ENCODE peak calls at places on chromosome 18, in seven cellular contexts. H is IMR-90, G is small intestine, S is RWPE2, A is neuronal stem cell, R is cardiac muscle cell, K is GM23248. Y is an unnamed sample. For H3K27me3 and H3K9me3, the result is how much of the 10 kb centered on the place peaks cover.

GRCh38 chr18:2602844-2603243 is 31.5 kb downstream of the NDC80 start:
- DNase-seq in H (no peak), G (no peak), S (no peak), A (no peak), R (no peak), K (no peak), Y (no peak)

GRCh38 chr18:65922103-65922502 is 171.3 kb downstream of the CDH7 start:
- DNase-seq in H (no peak), G (no peak), S (no peak), A (no peak), R (no peak), K (no peak), Y (no peak)

GRCh38 chr18:32688821-32689220 is 84.0 kb downstream of the KLHL14 start:
- DNase-seq in H (no peak), G (no peak), S (no peak), A (no peak), R (no peak), K (peak), Y (no peak)

GRCh38 chr18:42053188-42053781 is 98.3 kb downstream of the PIK3C3 start:
- DNase-seq in H (peak), G (peak), S (no peak), A (peak), R (peak), K (peak), Y (peak)

GRCh38 chr18:60235164-60235563 is 137.4 kb downstream of the MC4R start:
- DNase-seq in H (no peak), G (no peak), S (no peak), A (no peak), R (no peak), K (no peak), Y (no peak)

GRCh38 chr18:55982992-55983391 is 395.0 kb upstream of the TCF4 start:
- DNase-seq in H (peak), G (no peak), S (no peak), A (no peak), R (no peak), K (peak), Y (no peak)

GRCh38 chr18:12304351-12305210 is 3.5 kb upstream of the TUBB6 start:
- DNase-seq in H (peak), G (no peak), S (no peak), A (no peak), R (no peak), K (no peak), Y (no peak)

GRCh38 chr18:10041180-10041579 is 127.4 kb downstream of the VAPA start:
- DNase-seq in H (peak), G (peak), S (no peak), A (no peak), R (no peak), K (no peak), Y (no peak)

GRCh38 chr18:57353940-57354461 is 1.6 kb downstream of the ST8SIA3 start:
- DNase-seq in H (peak), G (peak), S (no peak), A (peak), R (peak), K (peak), Y (no peak)

GRCh38 chr18:74526478-74526877 is 7.8 kb upstream of the CNDP1 start:
- DNase-seq in H (no peak), G (peak), S (no peak), A (no peak), R (no peak), K (no peak), Y (no peak)

GRCh38 chr18:3874593-3874992 is 424.6 kb downstream of the TGIF1 start:
- DNase-seq in H (no peak), G (no peak), S (no peak), A (no peak), R (no peak), K (peak), Y (no peak)

GRCh38 chr18:48867978-48868377 is 82.8 kb downstream of the SMAD7 start:
- DNase-seq in H (no peak), G (no peak), S (no peak), A (no peak), R (no peak), K (no peak), Y (no peak)

GRCh38 chr18:62384610-62385097 is 59.5 kb downstream of the TNFRSF11A start:
- DNase-seq in H (no peak), G (no peak), S (no peak), A (no peak), R (no peak), K (no peak), Y (no peak)

GRCh38 chr18:9612215-9612830 is 2.0 kb downstream of the PPP4R1 start:
- DNase-seq in H (peak), G (peak), S (no peak), A (no peak), R (peak), K (peak), Y (peak)

GRCh38 chr18:48453330-48454063 is 44.3 kb upstream of the ZBTB7C start:
- DNase-seq in H (no peak), G (peak), S (no peak), A (no peak), R (no peak), K (no peak), Y (no peak)

GRCh38 chr18:77000527-77000926 is 132.1 kb downstream of the MBP start:
- DNase-seq in H (peak), G (peak), S (no peak), A (peak), R (peak), K (peak), Y (no peak)

GRCh38 chr18:49520661-49521145 is 33.7 kb upstream of the C18orf32 start:
- DNase-seq in H (peak), G (no peak), S (no peak), A (no peak), R (no peak), K (peak), Y (no peak)

GRCh38 chr18:29711931-29712330 is 1330.6 kb downstream of the DSC3 start:
- DNase-seq in H (no peak), G (no peak), S (no peak), A (no peak), R (no peak), K (no peak), Y (no peak)

GRCh38 chr18:62017618-62018017 is 124.8 kb upstream of the RNF152 start:
- DNase-seq in H (no peak), G (peak), S (no peak), A (no peak), R (peak), K (no peak), Y (no peak)

GRCh38 chr18:5817821-5818220 is 77.5 kb downstream of the TMEM200C start:
- DNase-seq in H (no peak), G (no peak), S (no peak), A (no peak), R (no peak), K (no peak), Y (no peak)

GRCh38 chr18:58309099-58309498 is 265.1 kb downstream of the NEDD4L start:
- DNase-seq in H (no peak), G (no peak), S (no peak), A (no peak), R (no peak), K (no peak), Y (no peak)

GRCh38 chr18:62182220-62182619 is 4.6 kb downstream of the PIGN start:
- DNase-seq in H (no peak), G (no peak), S (no peak), A (no peak), R (no peak), K (no peak), Y (no peak)

GRCh38 chr18:28161608-28162599 is 15.0 kb downstream of the CDH2 start:
- DNase-seq in H (peak), G (no peak), S (no peak), A (no peak), R (peak), K (peak), Y (no peak)

GRCh38 chr18:35998967-35999366 is 26.5 kb downstream of the RMP24 start:
- DNase-seq in H (no peak), G (no peak), S (no peak), A (no peak), R (no peak), K (peak), Y (no peak)

GRCh38 chr18:9928646-9929259 is 14.9 kb downstream of the VAPA start:
- DNase-seq in H (no peak), G (no peak), S (no peak), A (no peak), R (no peak), K (no peak), Y (no peak)

GRCh38 chr18:1252534-1252933 is 347.9 kb downstream of the ADCYAP1 start:
- DNase-seq in H (no peak), G (no peak), S (no peak), A (no peak), R (no peak), K (no peak), Y (no peak)

GRCh38 chr18:8930990-8931648 is 171.4 kb upstream of the NDUFV2 start:
- DNase-seq in H (no peak), G (no peak), S (no peak), A (no peak), R (no peak), K (no peak), Y (no peak)

GRCh38 chr18:42471886-42472285 is 516.9 kb downstream of the PIK3C3 start:
- DNase-seq in H (no peak), G (no peak), S (no peak), A (no peak), R (no peak), K (no peak), Y (no peak)

GRCh38 chr18:39620551-39621168 is 2055.1 kb upstream of the CELF4 start:
- DNase-seq in H (no peak), G (no peak), S (no peak), A (no peak), R (no peak), K (no peak), Y (no peak)

GRCh38 chr18:34957864-34958259 is 83.4 kb upstream of the MAPRE2 start:
- DNase-seq in H (no peak), G (no peak), S (no peak), A (no peak), R (no peak), K (no peak), Y (no peak)

GRCh38 chr18:56890632-56891031 is 239.5 kb downstream of the WDR7 start:
- DNase-seq in H (peak), G (no peak), S (no peak), A (no peak), R (no peak), K (peak), Y (no peak)

DNA sequence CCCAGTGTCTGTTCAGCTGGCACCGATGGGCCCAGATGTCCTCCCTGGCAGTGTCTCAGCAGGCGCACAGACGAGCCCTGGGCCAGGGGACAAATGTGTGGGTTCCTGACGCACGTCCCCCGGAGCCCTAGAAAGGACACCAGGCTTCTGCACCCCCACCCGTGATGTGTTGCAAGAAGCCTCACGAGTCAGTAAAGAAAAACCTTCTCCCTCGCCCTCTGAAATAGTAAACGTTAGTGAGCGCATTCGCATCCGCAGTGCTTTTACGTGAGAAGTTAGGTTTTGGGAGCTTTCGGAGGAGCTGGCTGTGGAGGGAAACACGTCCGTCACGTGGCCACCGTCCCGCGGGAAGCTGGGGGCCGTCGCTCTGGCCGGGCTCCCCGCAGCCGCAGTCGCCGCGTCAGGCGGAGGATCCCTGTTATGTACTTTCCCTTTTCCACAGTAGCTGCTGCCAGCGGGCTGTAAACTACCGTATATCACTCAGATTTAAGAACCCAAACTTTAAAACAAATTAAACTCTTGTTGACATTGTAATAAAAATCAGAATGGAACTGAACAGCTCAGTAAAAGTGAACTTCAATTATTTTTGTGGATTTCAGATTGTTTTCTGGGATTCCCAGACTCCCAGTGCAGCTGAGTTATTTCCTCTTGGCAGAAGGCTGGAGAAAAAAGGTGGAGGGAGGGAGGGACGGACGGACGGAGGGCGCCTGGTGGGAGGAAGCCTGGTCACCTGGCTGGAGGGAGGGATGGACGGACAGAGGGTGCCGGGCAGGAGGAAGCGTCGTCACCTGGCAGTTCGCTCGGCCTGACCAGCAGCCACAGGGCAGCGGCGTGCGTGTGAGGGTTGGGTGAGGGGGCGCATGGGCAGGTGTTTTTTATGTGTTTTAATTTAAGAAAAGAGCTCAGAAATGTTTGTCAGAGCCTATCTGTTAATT is 112.1 kb downstream of the NFATC1 start:
- DNase-seq in H (peak), G (no peak), S (peak), A (no peak), R (no peak), K (peak), Y (no peak)
- H3K4me3 ChIP-seq in H (no peak), G (no peak), S (no peak), A (no peak), R (no peak), K (peak), Y (peak)

DNA sequence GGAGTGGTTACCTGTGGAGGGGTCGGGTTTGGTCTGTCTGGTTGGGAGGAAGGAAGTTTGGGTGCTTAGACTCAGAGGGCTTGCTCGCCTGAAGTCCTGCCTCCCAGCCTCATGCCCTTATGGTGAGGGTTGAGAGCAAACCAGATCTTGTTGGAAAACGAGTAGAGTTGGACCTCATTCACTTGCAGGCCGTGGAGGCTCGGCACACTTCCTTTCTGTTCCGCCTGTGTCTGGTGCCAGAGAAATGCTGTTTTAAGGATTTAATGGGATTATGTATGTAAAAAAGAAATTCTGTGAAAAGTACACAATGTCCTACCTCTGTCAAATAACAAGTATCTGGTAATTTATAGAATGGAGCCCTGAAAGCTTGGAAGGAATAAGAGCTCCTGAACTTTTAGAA is 29.6 kb downstream of the GATA6 start:
- DNase-seq in H (no peak), G (no peak), S (no peak), A (no peak), R (no peak), K (no peak), Y (no peak)
- H3K27me3 ChIP-seq in H (under half), G (under half), S (under half), A (under half), R (under half), K (under half), Y (under half)

GRCh38 chr18:14916851-14917250 is 168.9 kb downstream of the ANKRD30B start:
- DNase-seq in H (no peak), G (no peak), S (no peak), A (no peak), R (no peak), K (no peak), Y (no peak)

GRCh38 chr18:14919666-14920065 is 171.7 kb downstream of the ANKRD30B start:
- DNase-seq in H (no peak), G (peak), S (no peak), A (no peak), R (no peak), K (no peak), Y (no peak)

GRCh38 chr18:14916181-14916580 is 168.2 kb downstream of the ANKRD30B start:
- DNase-seq in H (no peak), G (no peak), S (no peak), A (no peak), R (no peak), K (no peak), Y (no peak)

GRCh38 chr18:14914771-14915170 is 166.8 kb downstream of the ANKRD30B start:
- DNase-seq in H (no peak), G (no peak), S (no peak), A (no peak), R (no peak), K (peak), Y (no peak)

DNA sequence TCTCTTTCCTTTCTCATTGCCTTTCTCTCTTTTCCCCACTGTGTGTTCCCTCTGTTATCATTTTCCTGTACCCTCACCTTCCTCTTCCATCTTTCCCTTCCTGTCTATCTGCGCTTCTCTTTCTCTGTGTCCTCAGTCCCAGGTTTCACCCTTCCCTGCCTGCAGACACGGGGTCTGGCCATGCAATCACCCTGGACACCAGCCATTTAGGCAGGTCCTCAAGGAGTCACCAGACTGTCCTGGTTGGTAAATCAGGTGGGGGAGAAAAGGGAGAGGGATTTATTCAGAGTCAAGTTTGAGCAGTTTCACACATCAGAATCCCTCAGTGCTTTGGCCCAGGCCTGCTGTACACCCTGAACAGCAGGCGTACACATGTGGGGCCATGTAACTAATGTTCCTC is 169.3 kb downstream of the ANKRD30B start:
- DNase-seq in H (no peak), G (no peak), S (no peak), A (no peak), R (no peak), K (no peak), Y (no peak)
- H3K9me3 ChIP-seq in H (under half), G (under half), S (under half), A (under half), R (under half), K (under half), Y (under half)

DNA sequence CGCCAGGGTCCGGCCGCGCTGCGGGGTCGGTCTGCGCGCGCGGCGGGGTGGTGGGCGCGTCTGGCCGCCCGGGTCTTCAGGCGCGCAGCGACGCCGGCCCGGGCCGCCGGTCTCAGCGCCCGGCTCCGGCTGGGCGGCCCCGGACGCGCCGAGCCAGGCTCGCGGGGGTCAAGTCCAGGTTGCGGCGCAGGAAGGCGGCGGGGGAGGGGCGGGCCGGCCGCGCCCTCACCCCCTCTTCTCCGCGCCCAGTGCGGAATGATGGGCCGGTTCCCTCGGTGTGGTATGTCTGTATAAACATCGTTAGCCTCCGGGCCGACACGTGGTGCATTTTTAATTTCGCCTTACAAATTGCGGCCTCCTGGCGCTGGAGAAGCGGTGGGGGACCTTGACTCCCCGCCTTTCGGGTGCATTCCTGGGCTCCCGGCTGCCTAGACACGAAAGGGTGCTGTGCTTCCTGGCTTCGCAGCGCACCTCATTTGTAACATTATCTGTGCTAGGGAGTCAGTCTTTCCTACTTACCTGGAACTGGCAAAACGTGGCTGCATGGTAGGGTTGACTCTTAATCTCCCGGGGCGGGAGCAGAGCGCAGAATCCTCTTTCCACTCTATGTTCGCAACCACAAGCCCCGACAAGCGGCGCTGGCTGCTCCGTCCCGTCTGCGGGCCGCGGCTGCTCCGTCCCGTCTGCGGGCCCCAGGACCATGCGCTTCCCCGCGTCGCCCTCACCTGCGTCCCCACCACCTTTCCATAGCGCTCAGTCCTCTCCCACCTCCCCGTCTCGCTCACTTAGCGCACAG is 69.0 kb downstream of the CTAGE1 start:
- DNase-seq in H (peak), G (peak), S (no peak), A (no peak), R (peak), K (peak), Y (no peak)
- H3K4me3 ChIP-seq in H (peak), G (peak), S (peak), A (no peak), R (peak), K (peak), Y (peak)

GRCh38 chr18:54254265-54254758 is 15.0 kb upstream of the POLI start:
- DNase-seq in H (peak), G (peak), S (no peak), A (no peak), R (no peak), K (peak), Y (no peak)
- H3K27me3 ChIP-seq in H (under half), G (under half), S (under half), A (under half), R (under half), K (under half), Y (under half)

Y was measured in naive thymus-derived CD4-positive, alpha-beta T cell.